ENCODE peak calls at places on chromosomes 16 and 17, in seven cellular contexts. E is thyroid gland; K is CD8-positive, alpha-beta memory T cell; Y is stomach; W is tibial artery; L is cardiac muscle cell; J is SK-N-SH. A is an unnamed sample.

GRCh38 chr16:87735270-87736002 is 30.4 kb downstream of the KLHDC4 start:
- DNase-seq in E (no peak), K (no peak), Y (no peak), W (no peak), L (no peak), J (peak), A (no peak)

GRCh38 chr17:73351764-73352163 is 40.0 kb upstream of the CDC42EP4 start:
- DNase-seq in E (no peak), K (no peak), Y (no peak), W (no peak), L (no peak), J (peak), A (no peak)

GRCh38 chr16:8756755-8757154 is 40.7 kb downstream of the TMEM186 start:
- DNase-seq in E (no peak), K (no peak), Y (no peak), W (no peak), L (no peak), J (no peak), A (no peak)

GRCh38 chr17:69672924-69673323 is 258.4 kb downstream of the MAP2K6 start:
- DNase-seq in E (no peak), K (no peak), Y (no peak), W (no peak), L (peak), J (no peak), A (no peak)

GRCh38 chr17:3955373-3955978 is 8.8 kb downstream of the ATP2A3 start:
- DNase-seq in E (no peak), K (no peak), Y (no peak), W (no peak), L (no peak), J (peak), A (no peak)

GRCh38 chr17:45231481-45232116 is 9.9 kb downstream of the FMNL1 start:
- DNase-seq in E (peak), K (no peak), Y (peak), W (no peak), L (no peak), J (peak), A (no peak)

GRCh38 chr16:17481741-17482140 is 11.0 kb upstream of the XYLT1 start:
- DNase-seq in E (no peak), K (no peak), Y (no peak), W (no peak), L (no peak), J (no peak), A (no peak)

GRCh38 chr17:58311429-58311894 is 17.1 kb downstream of the TSPOAP1 start:
- DNase-seq in E (no peak), K (no peak), Y (no peak), W (peak), L (no peak), J (peak), A (no peak)

GRCh38 chr17:81966343-81967243 is 5.6 kb upstream of the NOTUM start:
- DNase-seq in E (no peak), K (no peak), Y (peak), W (no peak), L (peak), J (peak), A (no peak)

GRCh38 chr17:42387663-42388380 is 420 bp downstream of the STAT3 start:
- DNase-seq in E (peak), K (no peak), Y (peak), W (peak), L (peak), J (peak), A (no peak)

GRCh38 chr17:4140125-4140524 is 2.7 kb downstream of the ZZEF1 start:
- DNase-seq in E (no peak), K (no peak), Y (no peak), W (no peak), L (no peak), J (no peak), A (no peak)

GRCh38 chr16:57245472-57246113 is 534 bp downstream of the ARL2BP start:
- DNase-seq in E (peak), K (no peak), Y (peak), W (peak), L (no peak), J (peak), A (no peak)

GRCh38 chr17:80377798-80378197 is 37.2 kb upstream of the ENDOV start:
- DNase-seq in E (no peak), K (no peak), Y (no peak), W (no peak), L (no peak), J (no peak), A (no peak)

GRCh38 chr17:67194134-67194533 is 50.9 kb downstream of the HELZ start:
- DNase-seq in E (peak), K (no peak), Y (no peak), W (no peak), L (peak), J (no peak), A (no peak)

GRCh38 chr17:75428775-75429469 is 23.4 kb upstream of the GRB2 start:
- DNase-seq in E (no peak), K (no peak), Y (no peak), W (no peak), L (peak), J (no peak), A (no peak)

GRCh38 chr17:2850991-2851390 is 54.8 kb downstream of the RAP1GAP2 start:
- DNase-seq in E (no peak), K (no peak), Y (no peak), W (no peak), L (no peak), J (no peak), A (no peak)

GRCh38 chr16:73280366-73280765 is 232.4 kb upstream of the ZFHX3 start:
- DNase-seq in E (no peak), K (no peak), Y (no peak), W (no peak), L (no peak), J (no peak), A (no peak)

GRCh38 chr17:68053237-68054030 is 17.9 kb downstream of the KPNA2 start:
- DNase-seq in E (no peak), K (no peak), Y (no peak), W (peak), L (peak), J (no peak), A (no peak)

GRCh38 chr16:58511933-58512815 is 3.1 kb upstream of the SETD6 start:
- DNase-seq in E (peak), K (peak), Y (peak), W (peak), L (peak), J (peak), A (no peak)

GRCh38 chr17:81365601-81366585 is 29.4 kb upstream of the BAHCC1 start:
- DNase-seq in E (peak), K (peak), Y (peak), W (peak), L (peak), J (peak), A (no peak)

GRCh38 chr16:15542734-15543347 is 100.1 kb downstream of the MARF1 start:
- DNase-seq in E (no peak), K (no peak), Y (no peak), W (no peak), L (no peak), J (no peak), A (no peak)

GRCh38 chr17:37614391-37614790 is 5.2 kb upstream of the SYNRG start:
- DNase-seq in E (no peak), K (no peak), Y (no peak), W (no peak), L (no peak), J (no peak), A (no peak)

GRCh38 chr17:14351493-14351892 is 50.6 kb downstream of the HS3ST3B1 start:
- DNase-seq in E (no peak), K (no peak), Y (no peak), W (no peak), L (no peak), J (no peak), A (no peak)

GRCh38 chr16:67260426-67261063 is 11.8 kb downstream of the SLC9A5 start:
- DNase-seq in E (peak), K (peak), Y (peak), W (peak), L (peak), J (peak), A (no peak)

GRCh38 chr17:83127431-83128160 is 48.2 kb downstream of the METRNL start:
- DNase-seq in E (no peak), K (no peak), Y (no peak), W (no peak), L (no peak), J (no peak), A (no peak)

GRCh38 chr16:49773534-49774486 is 82.1 kb downstream of the ZNF423 start:
- DNase-seq in E (no peak), K (no peak), Y (no peak), W (no peak), L (no peak), J (no peak), A (no peak)

GRCh38 chr17:58632324-58633314 is 59.2 kb downstream of the TEX14 start:
- DNase-seq in E (no peak), K (no peak), Y (no peak), W (no peak), L (no peak), J (no peak), A (no peak)

GRCh38 chr16:65249768-65250167 is 127.9 kb upstream of the CDH11 start:
- DNase-seq in E (peak), K (no peak), Y (peak), W (peak), L (peak), J (no peak), A (no peak)

GRCh38 chr17:12024332-12024731 is 3.7 kb downstream of the MAP2K4 start:
- DNase-seq in E (no peak), K (no peak), Y (no peak), W (no peak), L (peak), J (no peak), A (no peak)

GRCh38 chr17:70157151-70157550 is 12.2 kb upstream of the KCNJ2 start:
- DNase-seq in E (no peak), K (no peak), Y (no peak), W (no peak), L (no peak), J (no peak), A (no peak)

GRCh38 chr17:64343833-64344637 is 46.6 kb downstream of the PECAM1 start:
- DNase-seq in E (peak), K (no peak), Y (peak), W (peak), L (peak), J (no peak), A (no peak)

GRCh38 chr16:70715113-70715711 is 29.4 kb upstream of the MTSS2 start:
- DNase-seq in E (peak), K (no peak), Y (peak), W (peak), L (peak), J (peak), A (no peak)

GRCh38 chr16:51389881-51390280 is 238.8 kb upstream of the SALL1 start:
- DNase-seq in E (no peak), K (no peak), Y (no peak), W (no peak), L (no peak), J (no peak), A (no peak)

GRCh38 chr16:23859713-23860269 is 24.0 kb downstream of the PRKCB start:
- DNase-seq in E (no peak), K (no peak), Y (no peak), W (no peak), L (no peak), J (no peak), A (no peak)

GRCh38 chr16:83946154-83946780 is 6.8 kb upstream of the OSGIN1 start:
- DNase-seq in E (no peak), K (no peak), Y (no peak), W (no peak), L (no peak), J (no peak), A (no peak)

GRCh38 chr17:11144358-11145233 is 96.4 kb upstream of the SHISA6 start:
- DNase-seq in E (peak), K (no peak), Y (peak), W (no peak), L (peak), J (peak), A (peak)

GRCh38 chr17:76444518-76445311 is 8.2 kb downstream of the UBE2O start:
- DNase-seq in E (no peak), K (no peak), Y (no peak), W (no peak), L (no peak), J (no peak), A (no peak)

GRCh38 chr16:66923247-66923851 is 2.0 kb downstream of the RRAD start:
- DNase-seq in E (peak), K (no peak), Y (no peak), W (peak), L (peak), J (no peak), A (no peak)

DNA sequence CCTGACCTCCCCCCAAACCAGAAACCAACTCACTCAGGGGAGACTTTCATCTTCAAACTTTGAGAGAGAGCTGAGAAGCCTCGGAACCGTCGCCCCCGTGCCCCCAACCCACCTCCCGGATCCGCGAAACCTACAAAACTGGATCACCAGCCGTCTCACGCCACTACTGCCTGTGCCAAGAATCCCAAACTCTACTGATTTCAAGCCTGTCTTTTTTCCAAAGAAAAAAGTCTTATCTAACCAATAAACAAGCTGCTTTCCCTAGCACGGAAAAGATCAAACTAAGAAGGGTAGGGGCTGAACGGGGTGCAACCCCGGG is 2.0 kb downstream of the AXIN2 start:
- DNase-seq in E (no peak), K (no peak), Y (no peak), W (no peak), L (no peak), J (no peak), A (no peak)
- H3K27ac ChIP-seq in E (no peak), K (no peak), Y (peak), W (peak), L (peak), J (no peak), A (peak)

GRCh38 chr16:69078073-69078472 is 27.4 kb upstream of the HAS3 start:
- DNase-seq in E (no peak), K (no peak), Y (no peak), W (no peak), L (no peak), J (no peak), A (no peak)
- H3K27ac ChIP-seq in E (peak), K (no peak), Y (no peak), W (no peak), L (no peak), J (no peak), A (no peak)

GRCh38 chr17:7215652-7216139 is 3.9 kb downstream of the DLG4 start:
- DNase-seq in E (no peak), K (no peak), Y (no peak), W (no peak), L (no peak), J (peak), A (no peak)

GRCh38 chr17:7217113-7217987 is 2.3 kb downstream of the DLG4 start:
- DNase-seq in E (peak), K (no peak), Y (peak), W (no peak), L (peak), J (peak), A (no peak)

GRCh38 chr17:7215136-7215638 is 4.4 kb downstream of the DLG4 start:
- DNase-seq in E (no peak), K (no peak), Y (peak), W (no peak), L (no peak), J (no peak), A (no peak)

GRCh38 chr17:7218166-7218565 is 1.5 kb downstream of the DLG4 start:
- DNase-seq in E (no peak), K (no peak), Y (no peak), W (no peak), L (no peak), J (no peak), A (no peak)

GRCh38 chr17:7216242-7217112 is 3.2 kb downstream of the DLG4 start:
- DNase-seq in E (no peak), K (no peak), Y (no peak), W (no peak), L (no peak), J (no peak), A (no peak)
- H3K27ac ChIP-seq in E (peak), K (no peak), Y (no peak), W (peak), L (peak), J (peak), A (peak)

GRCh38 chr17:40253565-40253964 is 34.1 kb upstream of the CDC6 start:
- DNase-seq in E (no peak), K (no peak), Y (no peak), W (no peak), L (no peak), J (no peak), A (no peak)
- H3K27ac ChIP-seq in E (no peak), K (no peak), Y (no peak), W (no peak), L (no peak), J (peak), A (no peak)

GRCh38 chr16:29862884-29863668 is at the start of gene CDIPT:
- DNase-seq in E (peak), K (peak), Y (peak), W (peak), L (peak), J (peak), A (peak)

GRCh38 chr16:29864205-29864604 is 1.2 kb upstream of the CDIPT start:
- DNase-seq in E (no peak), K (no peak), Y (no peak), W (no peak), L (no peak), J (no peak), A (no peak)

GRCh38 chr16:29862383-29862883 is 593 bp downstream of the CDIPT start:
- DNase-seq in E (peak), K (no peak), Y (peak), W (no peak), L (peak), J (peak), A (peak)

GRCh38 chr16:29860218-29860617 is 2.8 kb downstream of the CDIPT start:
- DNase-seq in E (no peak), K (no peak), Y (peak), W (no peak), L (no peak), J (no peak), A (no peak)

DNA sequence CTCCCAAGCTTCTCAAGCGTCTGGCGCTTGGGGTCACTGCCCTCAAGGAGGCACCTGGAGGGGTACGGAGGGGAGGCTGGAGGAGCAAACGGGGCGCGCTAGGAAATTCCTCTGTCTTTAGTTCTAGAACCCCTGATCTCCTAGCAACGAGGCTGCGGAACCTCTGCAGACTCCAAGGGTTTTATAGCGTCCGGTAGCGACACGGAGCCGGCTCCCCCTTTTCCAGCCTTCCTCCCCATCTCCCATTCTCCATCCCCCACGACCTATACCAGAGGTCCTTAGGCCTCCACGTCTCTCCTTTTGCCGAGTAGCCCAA is 601 bp upstream of the CDIPT start:
- DNase-seq in E (no peak), K (no peak), Y (no peak), W (no peak), L (no peak), J (no peak), A (no peak)
- H3K27ac ChIP-seq in E (no peak), K (no peak), Y (peak), W (peak), L (peak), J (no peak), A (peak)

GRCh38 chr17:78348055-78348745 is 11.7 kb downstream of the SOCS3 start:
- DNase-seq in E (no peak), K (no peak), Y (no peak), W (no peak), L (no peak), J (no peak), A (no peak)

GRCh38 chr17:78349831-78350631 is 9.8 kb downstream of the SOCS3 start:
- DNase-seq in E (no peak), K (no peak), Y (no peak), W (no peak), L (no peak), J (no peak), A (no peak)

GRCh38 chr17:78347453-78347852 is 12.4 kb downstream of the SOCS3 start:
- DNase-seq in E (peak), K (no peak), Y (no peak), W (no peak), L (no peak), J (no peak), A (no peak)

GRCh38 chr17:78355045-78355641 is 4.7 kb downstream of the SOCS3 start:
- DNase-seq in E (no peak), K (peak), Y (no peak), W (no peak), L (no peak), J (no peak), A (no peak)

DNA sequence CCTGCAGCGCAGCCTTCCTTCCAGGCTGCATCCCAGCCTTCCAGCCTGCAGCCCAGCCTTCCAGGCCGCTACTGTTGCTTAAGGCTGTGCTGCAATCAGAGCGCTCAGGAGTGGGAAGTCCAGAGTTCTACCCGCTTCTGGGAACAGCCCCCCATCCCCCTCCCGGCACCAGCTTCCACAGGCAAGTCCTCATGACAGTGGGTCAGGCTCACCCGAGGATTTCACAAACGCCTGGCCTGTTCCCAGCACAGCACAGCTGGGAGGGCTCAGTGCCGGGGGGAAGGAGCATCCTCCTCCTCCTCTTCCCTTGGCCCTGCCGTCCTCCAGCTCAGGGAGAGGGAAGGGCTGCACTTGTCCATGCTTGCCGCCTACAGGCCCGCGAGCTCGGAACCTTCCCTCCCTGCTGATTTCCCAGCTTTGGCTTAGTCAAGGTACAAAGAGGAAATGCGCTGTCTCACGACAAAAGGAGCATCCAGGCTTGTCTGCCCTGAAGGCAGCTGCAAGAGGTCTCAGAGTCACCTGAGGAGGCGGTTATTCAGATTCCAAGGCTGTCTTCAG is 8.3 kb downstream of the SOCS3 start:
- DNase-seq in E (peak), K (no peak), Y (peak), W (peak), L (peak), J (no peak), A (peak)
- H3K27ac ChIP-seq in E (peak), K (no peak), Y (peak), W (peak), L (peak), J (peak), A (peak)

A was measured in substantia nigra.